ENCODE peak calls at places on chromosomes 11 and 22, in six cellular contexts. X, B, K, F, L and H are unnamed samples.

GRCh38 chr22:40449676-40450035 is 79.3 kb downstream of the SGSM3 start:
- DNase-seq in X (no peak), B (no peak), K (peak), F (no peak), L (no peak), H (no peak)

GRCh38 chr22:42932857-42933782 is 76.0 kb upstream of the ARFGAP3 start:
- DNase-seq in X (no peak), B (peak), K (no peak), F (no peak), L (no peak), H (no peak)

GRCh38 chr11:89181111-89181510 is 3.4 kb downstream of the TYR start:
- DNase-seq in X (no peak), B (no peak), K (no peak), F (no peak), L (no peak), H (no peak)

GRCh38 chr22:46896568-46897245 is 134.3 kb downstream of the TBC1D22A start:
- DNase-seq in X (no peak), B (no peak), K (no peak), F (no peak), L (no peak), H (no peak)

GRCh38 chr22:44554411-44554810 is 56.4 kb upstream of the RTL6 start:
- DNase-seq in X (no peak), B (no peak), K (no peak), F (no peak), L (no peak), H (no peak)

GRCh38 chr11:126345759-126346585 is 9.5 kb upstream of the ST3GAL4 start:
- DNase-seq in X (no peak), B (peak), K (peak), F (no peak), L (peak), H (no peak)

GRCh38 chr11:68206211-68206610 is 6.9 kb downstream of the KMT5B start:
- DNase-seq in X (no peak), B (peak), K (peak), F (peak), L (no peak), H (no peak)

GRCh38 chr22:42884616-42885375 is 27.7 kb upstream of the ARFGAP3 start:
- DNase-seq in X (no peak), B (no peak), K (no peak), F (no peak), L (no peak), H (no peak)

GRCh38 chr22:46436595-46437163 is 100.7 kb downstream of the CELSR1 start:
- DNase-seq in X (no peak), B (no peak), K (peak), F (no peak), L (no peak), H (no peak)

GRCh38 chr11:112826788-112827187 is 134.4 kb upstream of the NCAM1 start:
- DNase-seq in X (no peak), B (peak), K (no peak), F (no peak), L (no peak), H (no peak)

GRCh38 chr11:125079151-125079877 is 16.2 kb downstream of the SLC37A2 start:
- DNase-seq in X (no peak), B (no peak), K (peak), F (no peak), L (no peak), H (no peak)

GRCh38 chr22:29702931-29703594 is 16.7 kb upstream of the CABP7 start:
- DNase-seq in X (no peak), B (no peak), K (no peak), F (no peak), L (peak), H (no peak)

GRCh38 chr22:41052661-41053490 is 39.5 kb upstream of the EP300 start:
- DNase-seq in X (no peak), B (no peak), K (peak), F (no peak), L (no peak), H (no peak)

GRCh38 chr22:41000941-41001721 is 50.0 kb downstream of the RBX1 start:
- DNase-seq in X (no peak), B (no peak), K (no peak), F (no peak), L (no peak), H (no peak)

GRCh38 chr11:111526501-111526900 is 11.9 kb downstream of the HOATZ start:
- DNase-seq in X (no peak), B (no peak), K (peak), F (no peak), L (no peak), H (no peak)

GRCh38 chr11:101446726-101447125 is 137.1 kb downstream of the TRPC6 start:
- DNase-seq in X (no peak), B (no peak), K (no peak), F (no peak), L (no peak), H (no peak)

GRCh38 chr11:66068923-66069714 is 953 bp upstream of the PACS1 start:
- DNase-seq in X (no peak), B (peak), K (peak), F (peak), L (no peak), H (peak)

GRCh38 chr11:55697817-55698216 is 35.8 kb downstream of the OR4C6 start:
- DNase-seq in X (no peak), B (no peak), K (no peak), F (no peak), L (no peak), H (no peak)

GRCh38 chr11:26993965-26994446 is at the start of gene FIBIN:
- DNase-seq in X (no peak), B (peak), K (peak), F (no peak), L (peak), H (peak)

GRCh38 chr11:66080055-66080817 is 10.2 kb downstream of the PACS1 start:
- DNase-seq in X (peak), B (no peak), K (peak), F (peak), L (no peak), H (no peak)

GRCh38 chr22:32265882-32266767 is 11.0 kb upstream of the SLC5A4 start:
- DNase-seq in X (peak), B (peak), K (peak), F (peak), L (peak), H (peak)

GRCh38 chr11:131889146-131889577 is 518.7 kb downstream of the NTM start:
- DNase-seq in X (no peak), B (peak), K (peak), F (no peak), L (no peak), H (peak)

GRCh38 chr11:10730151-10730550 is 20.9 kb upstream of the CTR9 start:
- DNase-seq in X (no peak), B (no peak), K (no peak), F (no peak), L (no peak), H (no peak)

GRCh38 chr11:66113132-66113856 is 43.2 kb downstream of the PACS1 start:
- DNase-seq in X (no peak), B (no peak), K (peak), F (no peak), L (no peak), H (no peak)

GRCh38 chr11:74278721-74279148 is 32.7 kb downstream of the P4HA3 start:
- DNase-seq in X (no peak), B (no peak), K (peak), F (no peak), L (peak), H (no peak)

GRCh38 chr22:47606426-47606825 is 844.0 kb downstream of the TBC1D22A start:
- DNase-seq in X (no peak), B (peak), K (no peak), F (no peak), L (no peak), H (no peak)

GRCh38 chr11:108902027-108902469 is 237.2 kb downstream of the DDX10 start:
- DNase-seq in X (no peak), B (no peak), K (peak), F (no peak), L (no peak), H (no peak)

GRCh38 chr11:10728779-10729472 is 22.1 kb upstream of the CTR9 start:
- DNase-seq in X (no peak), B (peak), K (peak), F (no peak), L (no peak), H (peak)

GRCh38 chr11:128324051-128324481 is 263.3 kb downstream of the ETS1 start:
- DNase-seq in X (no peak), B (no peak), K (no peak), F (no peak), L (no peak), H (no peak)
- TF ChIP-seq CTCF in X (no peak), B (no peak), K (no peak), F (no peak), L (no peak), H (no peak)

GRCh38 chr11:71372693-71373657 is 75.2 kb downstream of the DHCR7 start:
- DNase-seq in X (no peak), B (no peak), K (peak), F (no peak), L (no peak), H (no peak)
- TF ChIP-seq CTCF in X (no peak), B (peak), K (peak), F (no peak), L (peak), H (peak)

DNA sequence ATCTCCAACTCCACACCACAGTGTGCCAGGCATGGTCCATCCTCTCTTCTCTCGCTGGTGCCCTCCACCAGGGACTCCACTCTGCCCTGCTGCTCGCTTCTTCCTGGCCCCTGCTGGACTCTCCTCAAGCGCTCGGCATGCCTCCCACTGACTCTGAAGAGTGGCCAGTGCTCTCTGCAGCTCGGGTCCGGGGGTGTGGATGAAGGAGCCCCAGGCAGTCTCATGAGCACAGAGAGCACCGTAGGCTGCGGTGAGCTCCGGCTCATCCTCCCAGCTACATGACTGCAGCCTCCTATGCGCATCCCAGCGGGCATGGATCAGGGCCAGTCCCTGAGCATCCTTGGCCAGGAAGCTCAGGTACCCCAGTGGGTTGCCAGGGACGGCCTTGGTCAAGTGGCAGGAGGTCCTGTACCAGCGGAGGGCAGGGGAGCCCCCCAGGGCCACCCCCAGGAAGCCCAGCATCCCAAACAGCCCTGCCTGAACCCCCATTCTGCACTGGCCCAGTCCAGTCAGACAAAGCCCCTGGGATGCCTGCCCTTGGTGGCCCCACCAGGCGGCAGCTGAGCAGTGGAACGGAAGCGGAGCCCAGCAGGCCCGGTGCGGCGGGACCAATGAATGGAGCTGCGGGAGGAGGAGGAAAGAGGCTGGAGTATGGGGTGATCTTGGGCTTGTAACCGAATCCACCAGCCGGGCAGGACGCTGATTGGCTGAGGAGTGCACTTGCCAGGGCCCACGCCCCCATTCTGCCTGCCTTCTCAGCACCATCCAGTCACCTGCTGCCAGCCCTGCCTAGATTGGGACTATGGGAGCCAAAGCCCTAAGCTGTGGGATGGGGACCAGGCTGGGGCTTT is at the start of gene PLA2G3:
- DNase-seq in X (no peak), B (peak), K (peak), F (no peak), L (no peak), H (peak)
- TF ChIP-seq CTCF in X (no peak), B (peak), K (peak), F (no peak), L (no peak), H (no peak)

GRCh38 chr11:83192846-83193245 is 666 bp upstream of the ANKRD42 start:
- DNase-seq in X (no peak), B (no peak), K (peak), F (no peak), L (no peak), H (no peak)

GRCh38 chr11:83194284-83195175 is 1.0 kb downstream of the ANKRD42 start:
- DNase-seq in X (peak), B (peak), K (peak), F (peak), L (peak), H (peak)

GRCh38 chr11:83193315-83194283 is at the start of gene ANKRD42:
- DNase-seq in X (peak), B (peak), K (peak), F (peak), L (peak), H (peak)

GRCh38 chr11:83195649-83196048 is 2.1 kb downstream of the ANKRD42 start:
- DNase-seq in X (no peak), B (no peak), K (no peak), F (no peak), L (no peak), H (no peak)

DNA sequence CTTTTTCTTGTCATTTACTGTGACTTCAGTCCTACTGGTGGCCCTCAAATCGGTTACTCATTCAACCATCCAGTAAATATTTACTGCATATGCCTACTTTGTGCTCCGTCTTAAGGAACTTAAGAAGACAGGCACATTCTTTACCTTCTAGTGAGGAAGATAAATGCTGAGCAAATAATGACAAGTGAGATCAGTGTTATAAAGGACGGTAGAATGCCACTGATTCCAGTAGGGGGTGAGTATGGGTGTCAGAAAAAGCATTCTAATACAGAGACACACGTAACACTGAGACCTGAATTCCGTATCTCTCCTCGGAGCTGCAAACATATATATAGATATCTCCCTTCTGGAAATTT is 1.6 kb downstream of the ANKRD42 start:
- DNase-seq in X (no peak), B (no peak), K (peak), F (no peak), L (no peak), H (no peak)
- TF ChIP-seq CTCF in X (no peak), B (peak), K (no peak), F (no peak), L (no peak), H (no peak)

DNA sequence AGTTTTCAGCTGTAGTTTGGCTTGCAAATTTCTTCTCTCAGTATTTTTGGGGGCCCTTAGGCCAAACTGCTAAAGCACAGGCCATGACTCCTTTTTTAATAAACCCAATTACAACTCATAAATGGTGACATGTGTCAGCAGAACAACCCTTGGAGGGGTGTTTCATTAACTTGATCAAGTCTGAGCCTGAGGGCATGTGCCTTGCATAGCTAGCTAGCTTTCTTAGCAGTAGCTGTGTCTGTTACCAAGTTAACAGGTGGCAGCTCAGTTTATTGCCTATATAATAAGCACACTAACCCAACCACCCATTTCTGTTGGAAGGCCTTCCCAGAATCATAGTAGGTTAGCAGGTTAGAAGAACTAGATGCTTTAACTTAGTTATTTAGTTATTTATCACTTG is 950.3 kb upstream of the CCDC90B start:
- DNase-seq in X (no peak), B (no peak), K (no peak), F (no peak), L (no peak), H (no peak)
- TF ChIP-seq CTCF in X (no peak), B (no peak), K (no peak), F (no peak), L (no peak), H (no peak)

GRCh38 chr11:40306938-40307548 is 1152.4 kb downstream of the LRRC4C start:
- DNase-seq in X (no peak), B (peak), K (peak), F (no peak), L (no peak), H (no peak)
- TF ChIP-seq CTCF in X (no peak), B (peak), K (peak), F (no peak), L (peak), H (peak)

GRCh38 chr22:19477321-19478085 is 1.5 kb downstream of the UFD1 start:
- DNase-seq in X (no peak), B (no peak), K (peak), F (no peak), L (no peak), H (no peak)
- TF ChIP-seq CTCF in X (peak), B (no peak), K (peak), F (no peak), L (no peak), H (no peak)